ENCODE peak calls at places on chromosomes 12 and 14, in nine cellular contexts. C is upper lobe of right lung, H is tibial artery, X is cardiac muscle cell, T is aorta, M is Peyer's patch, U is esophagus muscularis mucosa, R is fibroblast of lung, L is AG04450. J is an unnamed sample.
A peak's percentile ranks its signal among the peaks of the same experiment; 100 is the strongest.

GRCh38 chr14:104632781-104633180 is 28.2 kb upstream of the TMEM179 start:
- DNase-seq in C (no peak), H (no peak), X (no peak), T (no peak), M (no peak), U (no peak), R (no peak), L (no peak), J (no peak)

GRCh38 chr12:6925543-6926279 is 2.0 kb upstream of the ATN1 start:
- DNase-seq in C (peak; percentile 82), H (peak; percentile 92), X (peak; percentile 89), T (peak; percentile 89), M (peak; percentile 60), U (no peak), R (peak; percentile 96), L (peak; percentile 55), J (no peak)

GRCh38 chr12:15644700-15645099 is 144.5 kb downstream of the EPS8 start:
- DNase-seq in C (no peak), H (no peak), X (no peak), T (no peak), M (no peak), U (no peak), R (peak; percentile 65), L (no peak), J (no peak)

GRCh38 chr14:101232340-101233015 is 328.8 kb upstream of the DIO3 start:
- DNase-seq in C (no peak), H (no peak), X (no peak), T (peak; percentile 50), M (no peak), U (no peak), R (peak; percentile 35), L (no peak), J (no peak)

GRCh38 chr14:87896393-87897380 is 96.3 kb downstream of the GALC start:
- DNase-seq in C (no peak), H (no peak), X (peak; percentile 71), T (no peak), M (no peak), U (no peak), R (peak; percentile 60), L (peak; percentile 36), J (peak; percentile 59)

GRCh38 chr12:95836630-95837239 is 22.0 kb upstream of the SNRPF start:
- DNase-seq in C (no peak), H (no peak), X (peak; percentile 62), T (no peak), M (no peak), U (no peak), R (peak; percentile 63), L (no peak), J (no peak)

GRCh38 chr14:28773917-28774691 is 7.5 kb downstream of the FOXG1 start:
- DNase-seq in C (no peak), H (no peak), X (peak; percentile 54), T (no peak), M (no peak), U (no peak), R (peak; percentile 57), L (no peak), J (no peak)

GRCh38 chr14:22978487-22978837 is 3.9 kb downstream of the AJUBA start:
- DNase-seq in C (no peak), H (no peak), X (no peak), T (no peak), M (no peak), U (no peak), R (peak; percentile 24), L (no peak), J (no peak)

GRCh38 chr14:105178868-105179140 is 2.3 kb downstream of the NUDT14 start:
- DNase-seq in C (no peak), H (no peak), X (no peak), T (no peak), M (no peak), U (no peak), R (no peak), L (no peak), J (no peak)

GRCh38 chr12:47801904-47802246 is 17.8 kb downstream of the HDAC7 start:
- DNase-seq in C (no peak), H (no peak), X (no peak), T (no peak), M (no peak), U (no peak), R (no peak), L (no peak), J (no peak)

GRCh38 chr12:93943766-93944165 is 204.6 kb upstream of the PLXNC1 start:
- DNase-seq in C (no peak), H (peak; percentile 79), X (peak; percentile 34), T (no peak), M (no peak), U (no peak), R (peak; percentile 24), L (no peak), J (no peak)

GRCh38 chr12:13173012-13173441 is 23.5 kb upstream of the EMP1 start:
- DNase-seq in C (no peak), H (no peak), X (peak; percentile 68), T (no peak), M (no peak), U (peak; percentile 24), R (peak; percentile 78), L (peak; percentile 53), J (no peak)

GRCh38 chr14:69316449-69317391 is 56.8 kb downstream of the GALNT16 start:
- DNase-seq in C (peak; percentile 61), H (peak; percentile 89), X (peak; percentile 97), T (peak; percentile 81), M (no peak), U (no peak), R (peak; percentile 99), L (peak; percentile 94), J (no peak)

GRCh38 chr12:128829870-128830504 is 6.2 kb upstream of the SLC15A4 start:
- DNase-seq in C (no peak), H (no peak), X (no peak), T (no peak), M (no peak), U (no peak), R (no peak), L (no peak), J (peak; percentile 95)

GRCh38 chr12:75938189-75938588 is 93.4 kb downstream of the PHLDA1 start:
- DNase-seq in C (no peak), H (no peak), X (no peak), T (no peak), M (no peak), U (no peak), R (no peak), L (no peak), J (no peak)

GRCh38 chr12:75936525-75937450 is 94.8 kb downstream of the PHLDA1 start:
- DNase-seq in C (no peak), H (no peak), X (no peak), T (no peak), M (no peak), U (no peak), R (no peak), L (no peak), J (no peak)

GRCh38 chr12:75935544-75936242 is 95.9 kb downstream of the PHLDA1 start:
- DNase-seq in C (no peak), H (no peak), X (no peak), T (no peak), M (no peak), U (peak; percentile 42), R (no peak), L (no peak), J (no peak)

GRCh38 chr12:75933136-75933535 is 98.4 kb downstream of the PHLDA1 start:
- DNase-seq in C (no peak), H (no peak), X (peak; percentile 90), T (no peak), M (no peak), U (peak; percentile 14), R (peak; percentile 94), L (peak; percentile 84), J (no peak)

GRCh38 chr12:75932241-75932640 is 99.3 kb downstream of the PHLDA1 start:
- DNase-seq in C (no peak), H (no peak), X (no peak), T (no peak), M (no peak), U (no peak), R (no peak), L (no peak), J (no peak)
- H3K27ac ChIP-seq in C (no peak overlapping the region), H (no peak overlapping the region), X (no peak overlapping the region), T (no peak overlapping the region), M (no peak overlapping the region), U (no peak overlapping the region), R (no peak overlapping the region), L (no peak overlapping the region), J (no peak overlapping the region)

GRCh38 chr12:103495783-103496456 is at the start of gene C12orf42:
- DNase-seq in C (no peak), H (no peak), X (peak; percentile 26), T (no peak), M (no peak), U (no peak), R (no peak), L (no peak), J (no peak)

GRCh38 chr12:103498990-103499389 is 3.2 kb upstream of the C12orf42 start:
- DNase-seq in C (no peak), H (no peak), X (no peak), T (no peak), M (no peak), U (no peak), R (no peak), L (no peak), J (no peak)

GRCh38 chr12:103494388-103494787 is 1.4 kb downstream of the C12orf42 start:
- DNase-seq in C (no peak), H (no peak), X (no peak), T (no peak), M (no peak), U (no peak), R (no peak), L (no peak), J (no peak)

GRCh38 chr12:103493199-103493598 is 2.6 kb downstream of the C12orf42 start:
- DNase-seq in C (no peak), H (no peak), X (no peak), T (no peak), M (no peak), U (no peak), R (no peak), L (no peak), J (no peak)

GRCh38 chr12:103495158-103495782 is 498 bp downstream of the C12orf42 start:
- DNase-seq in C (peak; percentile 69), H (no peak), X (no peak), T (no peak), M (no peak), U (no peak), R (no peak), L (no peak), J (no peak)
- H3K4me3 ChIP-seq in C (peak overlapping the region; percentile 33), H (peak overlapping the region; percentile 45), X (peak overlapping the region; percentile 44), T (no peak overlapping the region), M (peak overlapping the region; percentile 62), U (peak overlapping the region; percentile 58), R (no peak overlapping the region), L (no peak overlapping the region), J (no peak overlapping the region)

GRCh38 chr12:24223926-24224325 is 274.5 kb upstream of the SOX5 start:
- DNase-seq in C (no peak), H (no peak), X (no peak), T (no peak), M (no peak), U (no peak), R (no peak), L (no peak), J (no peak)
- H3K27ac ChIP-seq in C (no peak overlapping the region), H (no peak overlapping the region), X (no peak overlapping the region), T (no peak overlapping the region), M (no peak overlapping the region), U (no peak overlapping the region), R (no peak overlapping the region), L (no peak overlapping the region), J (no peak overlapping the region)

DNA sequence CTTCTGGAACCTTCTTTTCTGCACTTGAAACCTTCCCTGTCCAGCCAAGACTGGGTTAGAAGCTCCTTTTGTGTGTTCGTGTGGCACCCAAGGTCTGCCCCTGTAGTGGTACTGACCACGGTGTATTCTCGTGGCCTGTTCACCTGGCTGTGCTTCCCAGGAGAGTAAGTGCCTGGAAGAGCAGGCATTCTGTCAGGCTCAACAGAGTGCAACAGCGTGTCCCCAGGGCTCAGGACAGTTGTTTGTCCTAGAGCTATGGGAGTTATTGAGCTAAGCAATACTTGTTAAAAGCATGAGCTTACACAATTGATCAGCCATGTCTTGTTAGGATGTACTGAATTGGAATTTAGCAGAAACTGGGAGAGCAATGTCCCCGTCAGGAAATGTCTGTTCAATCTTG is 12.9 kb upstream of the SLC38A2 start:
- DNase-seq in C (no peak), H (no peak), X (no peak), T (no peak), M (no peak), U (no peak), R (no peak), L (no peak), J (no peak)
- H3K4me3 ChIP-seq in C (no peak overlapping the region), H (no peak overlapping the region), X (no peak overlapping the region), T (no peak overlapping the region), M (no peak overlapping the region), U (no peak overlapping the region), R (no peak overlapping the region), L (no peak overlapping the region), J (no peak overlapping the region)